ENCODE peak calls at places on chromosomes 11 and 22, in five cellular contexts. H, I, R, Q and J are unnamed samples. For H4K20me1 and H3K27me3, the result is how much of the 10 kb centered on the place peaks cover.

GRCh38 chr11:47524200-47524874 is 28.6 kb downstream of the CELF1 start:
- DNase-seq in Q (peak), I (no peak), R (no peak), H (no peak), J (peak)

GRCh38 chr11:34305095-34305692 is 52.6 kb downstream of the ABTB2 start:
- DNase-seq in Q (no peak), R (no peak), H (no peak), I (no peak), J (no peak)

GRCh38 chr11:102267602-102268001 is 49.7 kb upstream of the BIRC3 start:
- DNase-seq in Q (peak), R (peak), H (no peak), I (peak), J (peak)

GRCh38 chr22:48449466-48450187 is 1378.0 kb downstream of the BRD1 start:
- DNase-seq in Q (peak), R (no peak), I (no peak), H (no peak), J (no peak)

GRCh38 chr11:124122123-124122522 is 6.9 kb downstream of the VWA5A start:
- DNase-seq in R (no peak), H (no peak), Q (no peak), I (no peak), J (no peak)

GRCh38 chr22:23256986-23257888 is 76.9 kb downstream of the BCR start:
- DNase-seq in R (peak), H (no peak), I (peak), Q (peak), J (peak)

GRCh38 chr11:104151404-104152204 is 12.3 kb downstream of the PDGFD start:
- DNase-seq in Q (peak), I (no peak), R (peak), H (peak), J (no peak)

GRCh38 chr11:5204787-5205186 is 4.3 kb upstream of the OR51V1 start:
- DNase-seq in R (peak), Q (peak), I (peak), H (peak), J (peak)

GRCh38 chr11:13462311-13462927 is 603 bp downstream of the BTBD10 start:
- DNase-seq in H (peak), I (peak), R (peak), Q (peak), J (peak)

GRCh38 chr11:3803726-3804510 is 4.4 kb upstream of the PGAP2 start:
- DNase-seq in Q (peak), I (no peak), R (no peak), H (no peak), J (no peak)

DNA sequence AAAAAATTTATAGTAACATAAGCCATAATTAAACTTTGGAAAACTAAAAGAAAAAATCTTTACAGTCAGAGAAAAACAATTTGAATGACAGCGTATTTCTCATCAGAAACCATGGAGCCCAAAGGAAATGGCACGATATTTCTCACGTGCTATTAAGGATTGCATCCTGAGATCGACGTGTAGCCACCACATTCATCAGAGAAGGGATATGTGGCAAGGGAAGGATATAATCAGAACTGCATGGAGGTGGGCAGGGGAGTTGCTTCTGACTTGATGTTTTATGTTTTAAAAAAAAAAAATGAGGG is 74.0 kb downstream of the SGSM3 start:
- DNase-seq in I (no peak), Q (peak), H (no peak), R (no peak), J (no peak)
- H4K20me1 ChIP-seq in I (under half), Q (under half), H (under half), R (under half), J (under half)

GRCh38 chr22:24824250-24824649 is 18.2 kb downstream of the SGSM1 start:
- DNase-seq in Q (no peak), H (no peak), R (no peak), I (no peak), J (no peak)

GRCh38 chr22:24823787-24824186 is 17.8 kb downstream of the SGSM1 start:
- DNase-seq in I (no peak), Q (no peak), H (no peak), R (no peak), J (no peak)

GRCh38 chr22:24826710-24827285 is 20.8 kb downstream of the SGSM1 start:
- DNase-seq in H (no peak), I (no peak), Q (no peak), R (no peak), J (no peak)

GRCh38 chr22:24827305-24827704 is 21.3 kb downstream of the SGSM1 start:
- DNase-seq in R (no peak), Q (no peak), I (no peak), H (no peak), J (peak)

DNA sequence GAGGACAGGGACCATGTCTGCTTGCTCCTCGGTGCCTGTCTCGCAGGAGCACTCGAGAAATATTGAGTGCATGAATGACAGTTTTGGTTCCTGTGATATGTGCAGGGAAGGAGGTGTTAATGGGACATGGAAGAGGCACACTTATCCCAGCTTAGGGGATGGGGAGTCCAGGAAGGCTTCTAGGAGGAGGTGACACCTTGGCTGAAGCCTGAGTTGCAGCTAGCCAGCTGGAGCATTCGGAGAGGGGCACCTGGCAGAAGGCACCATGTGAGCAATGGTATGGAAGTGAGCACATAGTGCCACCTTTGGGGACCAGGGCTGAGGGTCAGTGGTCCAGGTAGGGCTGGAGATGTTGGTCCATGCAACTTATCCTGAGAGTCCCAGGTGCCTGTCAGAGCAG is 18.9 kb downstream of the SGSM1 start:
- DNase-seq in I (no peak), H (no peak), Q (no peak), R (no peak), J (no peak)
- H3K27me3 ChIP-seq in I (under half), H (under half), Q (under half), R (under half), J (under half)

GRCh38 chr22:20102203-20102780 is 13.6 kb upstream of the RANBP1 start:
- DNase-seq in I (no peak), H (no peak), Q (no peak), R (no peak), J (no peak)
- H4K20me1 ChIP-seq in I (under half), H (under half), Q (under half), R (under half), J (under half)

GRCh38 chr11:69894126-69895047 is 75.2 kb upstream of the FGF3 start:
- DNase-seq in I (no peak), Q (no peak), R (no peak), H (no peak), J (no peak)

GRCh38 chr11:69892986-69893555 is 73.9 kb upstream of the FGF3 start:
- DNase-seq in R (no peak), I (no peak), Q (no peak), H (no peak), J (no peak)

GRCh38 chr11:69893631-69894030 is 74.4 kb upstream of the FGF3 start:
- DNase-seq in R (no peak), I (no peak), H (no peak), Q (no peak), J (no peak)

GRCh38 chr11:69898123-69898522 is 78.9 kb upstream of the FGF3 start:
- DNase-seq in Q (no peak), I (no peak), R (no peak), H (no peak), J (no peak)

DNA sequence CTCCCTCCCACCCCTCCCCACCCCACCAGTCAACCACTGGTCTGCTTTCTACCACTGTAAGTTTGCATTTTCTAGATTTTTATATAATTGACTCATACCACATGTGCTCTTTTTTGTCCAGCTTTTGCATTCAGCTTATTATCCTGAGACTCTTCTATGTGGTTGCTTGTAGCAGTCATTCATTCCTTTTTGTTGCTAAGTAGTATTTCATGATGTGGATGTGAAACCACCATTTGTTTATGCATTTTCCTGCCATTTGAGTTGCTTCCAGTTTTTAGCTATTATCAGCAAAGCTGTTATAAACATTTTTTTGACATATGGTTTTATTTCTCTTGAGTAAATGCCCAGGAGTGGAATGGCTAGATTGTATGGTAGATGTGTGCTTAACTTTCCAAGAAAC is 77.0 kb upstream of the FGF3 start:
- DNase-seq in H (no peak), I (no peak), Q (no peak), R (peak), J (no peak)
- H3K27me3 ChIP-seq in H (under half), I (under half), Q (half or more), R (under half), J (under half)

GRCh38 chr11:57407941-57408475 is 17.6 kb upstream of the PRG2 start:
- DNase-seq in Q (no peak), I (no peak), H (no peak), R (no peak), J (no peak)

GRCh38 chr11:57407010-57407409 is 16.6 kb upstream of the PRG2 start:
- DNase-seq in Q (no peak), H (no peak), I (no peak), R (no peak), J (no peak)

GRCh38 chr11:57409321-57410100 is 17.4 kb downstream of the SLC43A3 start:
- DNase-seq in R (no peak), Q (no peak), H (no peak), I (no peak), J (no peak)

GRCh38 chr11:57406337-57406904 is 16.0 kb upstream of the PRG2 start:
- DNase-seq in H (no peak), R (peak), Q (peak), I (no peak), J (no peak)

DNA sequence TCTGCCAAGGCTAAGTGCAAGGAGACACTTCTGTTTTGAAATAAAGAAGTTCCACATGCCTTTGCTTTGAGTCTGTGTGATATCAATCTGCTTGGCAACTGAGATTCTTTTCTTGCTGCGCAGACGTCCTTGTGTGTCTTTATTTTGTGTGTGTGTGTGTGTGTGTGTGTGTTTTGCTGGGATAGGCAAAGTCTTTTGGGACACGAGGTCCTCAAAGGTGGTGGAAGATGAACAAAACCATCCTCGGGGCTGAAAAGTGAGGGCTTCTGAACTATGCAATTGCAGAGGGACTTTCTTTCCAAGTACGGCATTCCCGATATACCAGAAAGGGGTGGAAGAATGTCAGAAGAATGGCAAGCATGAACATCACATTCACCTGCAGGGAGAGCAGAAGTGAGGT is 17.1 kb upstream of the PRG2 start:
- DNase-seq in H (no peak), R (no peak), Q (no peak), I (no peak), J (no peak)
- H4K20me1 ChIP-seq in H (under half), R (under half), Q (under half), I (under half), J (under half)

GRCh38 chr22:44996648-44997047 is 13.2 kb downstream of the PHF21B start:
- DNase-seq in I (no peak), Q (no peak), R (no peak), H (no peak), J (no peak)
- H3K27me3 ChIP-seq in I (under half), Q (under half), R (under half), H (under half), J (under half)

DNA sequence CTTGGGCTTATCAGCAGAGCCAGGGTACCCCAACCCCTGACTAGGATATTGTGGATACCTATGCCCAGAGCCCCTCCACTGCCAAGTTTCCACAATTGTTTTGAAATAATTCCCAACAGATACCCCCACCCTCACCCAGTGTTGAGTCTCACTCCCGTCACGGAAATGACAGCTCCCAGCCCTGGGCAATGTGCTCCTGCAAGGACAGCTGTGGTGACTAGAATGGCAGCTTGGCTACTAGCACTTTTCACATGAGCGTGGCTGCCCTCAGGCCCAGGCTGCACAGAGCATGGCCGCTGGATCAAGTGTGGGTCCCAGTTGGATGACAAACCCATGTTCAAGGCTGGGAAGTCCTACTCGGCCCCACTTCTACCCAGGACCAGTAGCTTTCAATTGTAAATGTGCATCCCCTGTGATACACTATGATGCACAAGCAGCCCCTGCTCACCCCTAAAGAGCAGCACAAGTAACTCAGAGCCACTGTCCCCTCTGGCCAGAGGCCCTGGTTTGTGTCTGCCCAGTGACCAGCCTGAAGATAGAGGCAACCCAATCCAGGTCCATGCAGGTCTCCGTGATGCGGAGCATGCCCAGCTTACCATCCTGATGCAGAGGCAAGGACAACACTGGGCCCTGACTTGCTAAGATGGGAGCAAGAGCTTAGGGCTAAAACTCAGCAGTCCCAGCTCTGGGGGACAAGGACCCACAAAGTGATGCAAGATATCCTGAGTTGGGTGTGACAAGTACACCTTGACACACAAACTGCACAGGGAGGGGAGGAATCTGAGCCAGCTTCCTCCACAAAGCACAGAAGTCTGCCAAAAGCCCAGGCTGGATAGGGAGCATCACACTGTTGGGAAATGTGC is 13.2 kb downstream of the KCNQ1OT1 start:
- DNase-seq in Q (no peak), I (no peak), R (no peak), H (no peak), J (no peak)
- H4K20me1 ChIP-seq in Q (under half), I (half or more), R (under half), H (under half), J (half or more)

GRCh38 chr22:37324340-37325023 is 42.2 kb downstream of the CYTH4 start:
- DNase-seq in Q (peak), I (no peak), H (no peak), R (no peak), J (no peak)
- H3K27me3 ChIP-seq in Q (under half), I (under half), H (under half), R (under half), J (under half)